ENCODE peak calls at places on chromosome 1, in six cellular contexts. I, X, N, M, G and L are unnamed samples.

GRCh38 chr1:161192476-161193465 is 6.1 kb downstream of the ADAMTS4 start:
- DNase-seq in N (peak), M (no peak), X (no peak), I (peak), G (peak), L (peak)

GRCh38 chr1:21184266-21184665 is 7.6 kb upstream of the EIF4G3 start:
- DNase-seq in X (no peak), G (no peak), I (no peak), N (no peak), M (no peak), L (no peak)

GRCh38 chr1:162144268-162144667 is 74.8 kb downstream of the NOS1AP start:
- DNase-seq in I (no peak), M (no peak), G (no peak), X (no peak), N (no peak), L (no peak)

GRCh38 chr1:166272155-166272554 is 105.4 kb upstream of the FAM78B start:
- DNase-seq in G (no peak), N (no peak), M (no peak), I (no peak), X (no peak), L (no peak)

GRCh38 chr1:235992868-235993267 is 72.0 kb downstream of the NID1 start:
- DNase-seq in I (no peak), N (no peak), X (no peak), M (no peak), G (no peak), L (no peak)

GRCh38 chr1:78333426-78334012 is 157.3 kb upstream of the PTGFR start:
- DNase-seq in G (peak), N (no peak), M (no peak), I (no peak), X (no peak), L (no peak)

GRCh38 chr1:43987159-43988022 is 4.0 kb upstream of the CCDC24 start:
- DNase-seq in G (no peak), I (no peak), M (no peak), N (no peak), X (no peak), L (no peak)

GRCh38 chr1:33383974-33384767 is 46.7 kb downstream of the PHC2 start:
- DNase-seq in M (no peak), G (no peak), X (no peak), N (no peak), I (no peak), L (no peak)

GRCh38 chr1:50108497-50109073 is at the start of gene ELAVL4:
- DNase-seq in N (no peak), M (no peak), I (no peak), X (no peak), G (no peak), L (no peak)

GRCh38 chr1:111568160-111568559 is 51.4 kb upstream of the RAP1A start:
- DNase-seq in X (no peak), N (no peak), I (no peak), G (no peak), M (no peak), L (no peak)

GRCh38 chr1:111571987-111572386 is 47.6 kb upstream of the RAP1A start:
- DNase-seq in M (no peak), X (no peak), I (no peak), G (no peak), N (no peak), L (no peak)

GRCh38 chr1:111569913-111570312 is 49.7 kb upstream of the RAP1A start:
- DNase-seq in N (no peak), I (no peak), G (no peak), M (no peak), X (no peak), L (no peak)

GRCh38 chr1:111571239-111571638 is 48.4 kb upstream of the RAP1A start:
- DNase-seq in N (no peak), I (no peak), X (no peak), M (no peak), G (no peak), L (no peak)

GRCh38 chr1:111570781-111571181 is 48.8 kb upstream of the RAP1A start:
- DNase-seq in M (no peak), I (no peak), X (no peak), G (peak), N (no peak), L (peak)
- TF ChIP-seq CTCF in M (peak), I (peak), X (no peak), G (peak), N (peak), L (peak)

DNA sequence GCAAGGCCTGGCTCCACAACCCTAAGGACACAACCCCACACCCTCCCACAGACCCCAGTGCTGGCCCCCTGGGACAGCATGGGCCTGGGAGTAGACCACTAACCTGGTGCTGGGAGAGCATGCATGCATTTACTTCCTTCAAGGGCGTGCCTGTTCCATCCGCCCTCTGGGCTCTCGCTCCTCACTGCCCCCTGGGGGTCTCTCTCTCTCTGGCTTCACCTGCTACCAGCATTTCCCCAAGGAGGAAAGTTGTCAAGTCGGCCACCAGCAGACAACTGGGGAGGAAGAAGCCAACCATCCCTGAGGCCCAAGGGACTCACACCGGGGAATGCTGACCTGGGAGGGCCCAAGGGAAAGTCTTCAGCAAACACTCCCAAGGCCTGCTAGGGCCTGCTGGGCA is 6.5 kb downstream of the LRP8 start:
- DNase-seq in G (peak), X (no peak), I (no peak), M (no peak), N (no peak), L (peak)
- TF ChIP-seq CTCF in G (peak), X (no peak), I (peak), M (no peak), N (no peak), L (no peak)

DNA sequence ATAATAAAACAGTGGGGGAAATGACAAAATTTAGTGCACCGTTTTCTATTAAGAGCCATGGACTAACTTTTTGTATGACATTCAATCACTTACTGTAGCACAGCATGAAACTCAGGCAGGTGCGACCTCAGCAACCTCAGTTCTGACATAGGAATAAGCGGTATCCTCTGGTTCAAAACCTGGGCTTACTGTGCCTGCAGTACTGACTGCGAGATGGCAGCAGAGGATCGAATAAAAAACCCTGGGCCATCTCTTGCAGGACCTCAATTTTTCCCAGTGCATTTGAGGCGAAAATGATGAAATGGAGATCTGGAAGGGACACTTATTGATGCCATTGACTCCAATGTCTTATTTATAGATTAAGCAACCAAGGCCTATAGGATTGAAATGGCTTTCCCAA is 214.7 kb downstream of the ADGRL2 start:
- DNase-seq in N (no peak), M (no peak), I (no peak), G (no peak), X (no peak), L (no peak)
- TF ChIP-seq CTCF in N (no peak), M (no peak), I (no peak), G (no peak), X (no peak), L (no peak)

GRCh38 chr1:156618853-156619581 is at the start of gene HAPLN2:
- DNase-seq in I (no peak), M (no peak), X (no peak), N (no peak), G (peak), L (peak)
- TF ChIP-seq CTCF in I (peak), M (no peak), X (no peak), N (peak), G (peak), L (no peak)

GRCh38 chr1:150968491-150968890 is 6.1 kb downstream of the CERS2 start:
- DNase-seq in N (no peak), I (no peak), X (no peak), M (no peak), G (no peak), L (no peak)
- TF ChIP-seq CTCF in N (no peak), I (no peak), X (no peak), M (no peak), G (no peak), L (no peak)

GRCh38 chr1:113874017-113874879 is 2.7 kb upstream of the PTPN22 start:
- DNase-seq in G (no peak), N (no peak), X (no peak), M (no peak), I (no peak), L (no peak)
- TF ChIP-seq CTCF in G (no peak), N (no peak), X (no peak), M (no peak), I (peak), L (no peak)

GRCh38 chr1:47562799-47563198 is 125.0 kb downstream of the FOXD2 start:
- DNase-seq in G (no peak), M (no peak), X (no peak), I (no peak), N (no peak), L (no peak)
- TF ChIP-seq CTCF in G (no peak), M (no peak), X (no peak), I (no peak), N (no peak), L (no peak)

DNA sequence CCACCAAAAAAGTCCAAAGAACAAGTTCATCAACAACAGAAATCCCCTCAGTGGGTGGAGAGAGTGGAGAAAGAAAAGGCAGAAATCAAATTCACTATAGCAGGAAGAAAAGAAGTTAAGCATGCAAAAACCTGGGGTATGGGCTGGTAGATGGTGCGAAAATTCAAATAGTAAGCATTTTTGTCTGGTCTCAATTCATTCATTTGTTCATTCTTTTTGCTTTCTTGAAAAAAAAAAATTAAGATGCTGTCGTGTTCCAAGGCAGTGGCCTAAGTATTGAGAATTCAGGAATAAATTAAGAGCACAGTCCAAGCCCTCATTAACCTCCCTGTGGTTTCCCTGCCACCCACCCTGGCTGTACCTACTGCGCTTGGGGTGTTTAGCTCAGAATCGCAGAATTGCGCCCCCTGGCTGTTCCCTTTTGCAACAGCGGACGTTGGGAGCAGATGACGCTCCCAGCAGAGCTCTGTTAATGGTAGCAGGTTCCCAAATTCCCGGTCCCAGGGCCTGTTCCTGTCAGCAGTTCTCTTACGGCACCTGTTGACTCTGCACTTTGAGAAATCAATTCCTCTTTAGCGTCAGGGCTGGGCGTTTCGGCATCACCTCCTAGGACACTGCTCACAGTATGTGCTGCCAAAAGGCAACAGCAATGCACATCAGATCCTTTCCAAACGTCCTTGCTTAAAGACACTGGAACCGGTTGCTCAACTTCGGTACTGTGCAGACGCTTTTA is 34.0 kb upstream of the SSX2IP start:
- DNase-seq in G (no peak), N (no peak), I (no peak), M (no peak), X (no peak), L (peak)
- TF ChIP-seq CTCF in G (peak), N (peak), I (no peak), M (peak), X (no peak), L (peak)

DNA sequence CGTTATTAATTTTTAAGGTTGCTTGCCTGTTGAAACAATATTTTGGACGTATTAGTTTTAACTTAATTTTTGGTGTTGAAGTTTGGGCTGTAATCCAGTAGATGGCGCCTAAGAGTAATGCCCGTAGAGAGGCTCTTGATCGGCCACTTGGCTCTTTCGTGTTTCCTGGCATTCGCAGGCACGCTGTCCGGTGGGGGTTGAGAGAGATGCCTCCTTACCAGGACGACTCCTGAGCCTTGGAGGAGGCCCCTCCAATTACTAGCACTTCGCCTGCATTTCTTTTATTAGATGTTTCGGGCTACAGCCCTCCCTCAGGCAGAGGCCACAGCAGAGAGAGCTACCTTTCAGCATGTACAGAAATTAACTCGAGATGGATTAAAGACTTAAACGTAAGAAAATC is 12.0 kb downstream of the OR2M4 start:
- DNase-seq in G (no peak), X (no peak), I (no peak), M (no peak), N (no peak), L (no peak)
- TF ChIP-seq CTCF in G (peak), X (no peak), I (peak), M (no peak), N (peak), L (peak)

DNA sequence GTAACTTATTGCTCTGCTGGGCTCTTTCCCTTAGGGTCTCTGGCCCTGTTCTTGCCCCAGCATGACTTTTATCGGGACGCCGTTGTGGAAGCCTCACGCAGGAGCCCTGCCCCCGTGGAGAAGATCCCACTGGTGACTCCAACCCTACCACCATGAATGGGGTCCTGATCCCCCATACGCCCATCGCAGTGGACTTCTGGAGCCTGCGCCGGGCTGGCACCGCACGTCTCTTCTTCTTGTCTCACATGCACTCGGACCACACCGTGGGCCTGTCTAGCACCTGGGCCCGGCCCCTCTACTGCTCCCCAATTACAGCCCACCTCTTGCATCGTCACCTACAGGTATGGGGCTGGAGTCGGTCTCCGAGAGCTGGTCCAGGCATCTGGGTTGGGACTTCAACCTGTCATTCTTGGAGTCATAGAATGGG is 322 bp downstream of the DCLRE1B start:
- DNase-seq in G (no peak), X (no peak), I (no peak), M (no peak), N (peak), L (peak)
- TF ChIP-seq CTCF in G (no peak), X (no peak), I (no peak), M (no peak), N (no peak), L (no peak)